ENCODE peak calls at places on chromosomes 2 and 18, in eight cellular contexts. J, R, A, Y, X, V, L and D are unnamed samples.

GRCh38 chr2:54755641-54756326 is 32.3 kb downstream of the EML6 start:
- DNase-seq in J (no peak), R (no peak), A (peak; percentile 28), Y (peak; percentile 31), X (no peak), V (peak; percentile 12), L (no peak), D (no peak)

GRCh38 chr2:168211664-168212163 is 35.7 kb downstream of the STK39 start:
- DNase-seq in J (no peak), R (no peak), A (no peak), Y (no peak), X (no peak), V (no peak), L (peak; percentile 39), D (peak; percentile 66)

GRCh38 chr2:67463810-67464209 is 66.7 kb downstream of the ETAA1 start:
- DNase-seq in J (no peak), R (peak; percentile 79), A (no peak), Y (no peak), X (no peak), V (no peak), L (peak; percentile 96), D (no peak)

GRCh38 chr2:137676348-137676747 is 287.9 kb upstream of the HNMT start:
- DNase-seq in J (no peak), R (no peak), A (no peak), Y (no peak), X (no peak), V (no peak), L (no peak), D (no peak)

GRCh38 chr2:151478011-151478410 is 68.3 kb downstream of the RIF1 start:
- DNase-seq in J (no peak), R (no peak), A (no peak), Y (no peak), X (no peak), V (no peak), L (peak; percentile 54), D (no peak)

GRCh38 chr2:161088658-161089350 is 71.4 kb upstream of the TANK start:
- DNase-seq in J (no peak), R (no peak), A (no peak), Y (peak; percentile 21), X (no peak), V (peak; percentile 22), L (no peak), D (no peak)

GRCh38 chr18:34196231-34196630 is 28.5 kb downstream of the NOL4 start:
- DNase-seq in J (no peak), R (no peak), A (no peak), Y (no peak), X (no peak), V (no peak), L (no peak), D (no peak)

GRCh38 chr2:23322813-23323212 is 62.2 kb upstream of the KLHL29 start:
- DNase-seq in J (no peak), R (no peak), A (no peak), Y (no peak), X (peak; percentile 31), V (no peak), L (no peak), D (no peak)

DNA sequence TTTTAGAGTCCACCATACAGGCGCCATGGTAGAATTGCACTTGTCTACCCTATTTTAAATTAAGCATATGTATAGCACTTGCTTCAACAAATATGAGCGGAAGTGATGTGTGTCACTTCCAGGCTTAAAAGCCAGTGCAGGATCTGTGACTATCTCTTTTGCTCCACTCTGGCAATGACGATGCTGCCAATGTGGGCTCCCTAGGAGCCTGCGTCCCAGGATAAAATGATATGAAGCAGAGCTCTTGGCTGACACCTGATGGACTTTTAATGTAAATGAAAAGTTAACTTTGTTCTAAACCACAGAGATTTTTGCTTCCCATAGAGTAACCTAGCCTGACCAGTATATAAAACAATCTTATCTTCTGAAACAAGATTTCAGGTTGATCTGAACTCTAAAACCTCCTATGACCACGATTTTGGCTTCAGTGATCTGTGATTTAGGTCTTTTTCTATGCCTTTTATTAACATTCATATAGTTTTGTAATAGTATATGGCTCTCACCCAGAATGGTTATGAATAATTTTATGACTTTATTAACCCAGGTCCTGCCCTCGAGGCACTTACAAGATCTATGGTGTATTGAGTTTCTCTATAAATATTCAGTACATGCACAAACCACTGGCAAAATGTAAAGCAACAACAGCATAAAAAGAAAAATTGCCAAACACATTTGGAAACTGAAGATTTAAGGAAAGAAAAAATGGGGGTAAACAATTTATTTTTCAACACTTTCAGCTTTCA is 422.5 kb upstream of the PIK3C3 start:
- DNase-seq in J (no peak), R (no peak), A (no peak), Y (no peak), X (no peak), V (no peak), L (peak; percentile 57), D (no peak)
- TF ChIP-seq CTCF in J (no peak), R (peak; percentile 22), A (no peak), Y (no peak), X (no peak), V (no peak), L (peak; percentile 53), D (no peak)

DNA sequence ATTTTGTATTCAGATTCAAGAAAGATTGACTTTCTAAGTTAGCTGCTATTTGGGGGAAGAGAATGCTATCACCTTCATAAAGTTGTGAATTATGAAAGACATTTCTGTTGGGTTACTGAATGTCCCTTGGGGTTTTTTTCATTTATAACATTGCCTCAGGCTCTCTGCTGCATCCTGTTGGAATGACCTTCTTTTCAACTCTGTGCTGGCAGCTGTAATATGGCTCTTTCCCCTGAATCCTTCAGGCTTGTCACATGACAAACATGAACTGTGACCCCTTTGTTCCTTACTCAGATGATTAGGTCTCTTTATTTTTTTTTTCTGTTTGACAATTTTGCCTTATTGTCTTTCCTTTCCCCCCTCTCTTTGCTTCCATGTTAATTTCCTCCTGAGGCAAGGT is 159.8 kb downstream of the TAF4B start:
- DNase-seq in J (no peak), R (peak; percentile 56), A (no peak), Y (no peak), X (peak; percentile 87), V (no peak), L (peak; percentile 70), D (no peak)
- TF ChIP-seq CTCF in J (no peak), R (no peak), A (no peak), Y (no peak), X (peak; percentile 1), V (no peak), L (no peak), D (no peak)

DNA sequence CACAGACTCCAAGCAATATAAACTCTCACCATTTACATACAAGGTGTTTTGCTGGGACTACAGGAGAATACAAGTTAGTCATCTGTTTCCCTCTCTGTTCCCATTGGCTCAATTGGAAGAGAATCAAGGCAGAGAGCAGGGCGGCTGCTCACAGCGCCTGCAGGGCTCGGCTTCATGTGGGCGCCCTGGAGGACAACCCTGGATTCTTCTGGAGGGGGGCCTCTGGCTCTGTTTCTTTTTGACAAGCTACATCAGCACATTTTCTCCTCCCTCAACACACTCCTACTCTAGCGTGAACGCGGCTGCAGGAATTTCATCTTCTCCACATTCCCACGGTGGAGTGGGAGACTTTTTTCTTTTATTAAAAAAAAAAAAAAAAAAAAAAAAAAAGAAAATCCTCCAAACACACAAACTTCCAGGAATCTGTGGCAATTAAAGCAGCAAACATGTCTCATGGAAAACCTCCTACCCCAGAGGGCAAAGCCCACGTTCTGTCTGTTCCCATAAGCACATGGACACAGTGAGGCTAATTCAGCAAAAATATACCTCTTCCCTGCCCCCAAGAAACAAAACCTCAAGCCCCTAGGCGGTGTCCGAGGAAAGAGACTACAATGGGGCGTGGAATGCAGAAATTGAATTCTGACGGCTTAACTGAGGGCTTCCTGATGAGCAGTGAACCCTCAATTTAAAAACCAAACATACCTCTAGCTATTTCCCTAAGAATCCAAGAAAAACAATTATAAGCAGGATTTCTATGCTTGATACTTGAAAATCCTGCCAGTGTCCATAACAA is 50.6 kb downstream of the PARD6G start:
- DNase-seq in J (peak; percentile 40), R (no peak), A (no peak), Y (no peak), X (peak; percentile 31), V (no peak), L (no peak), D (no peak)
- TF ChIP-seq CTCF in J (no peak), R (no peak), A (no peak), Y (no peak), X (no peak), V (no peak), L (no peak), D (no peak)

GRCh38 chr2:209422191-209422754 is 1.6 kb upstream of the MAP2 start:
- DNase-seq in J (no peak), R (no peak), A (no peak), Y (no peak), X (no peak), V (no peak), L (no peak), D (no peak)

GRCh38 chr2:209426432-209426831 is 2.6 kb downstream of the MAP2 start:
- DNase-seq in J (no peak), R (peak; percentile 13), A (no peak), Y (no peak), X (peak; percentile 44), V (no peak), L (peak; percentile 47), D (no peak)

GRCh38 chr2:209425082-209426071 is 1.5 kb downstream of the MAP2 start:
- DNase-seq in J (no peak), R (peak; percentile 46), A (no peak), Y (no peak), X (peak; percentile 76), V (peak; percentile 28), L (peak; percentile 80), D (peak; percentile 4)

GRCh38 chr2:209423562-209424541 is at the start of gene MAP2:
- DNase-seq in J (peak; percentile 92), R (peak; percentile 95), A (peak; percentile 75), Y (peak; percentile 50), X (peak; percentile 74), V (peak; percentile 88), L (peak; percentile 91), D (peak; percentile 66)
- TF ChIP-seq CTCF in J (peak; percentile 75), R (peak; percentile 98), A (no peak), Y (peak; percentile 76), X (peak; percentile 67), V (peak; percentile 88), L (peak; percentile 73), D (peak; percentile 66)

GRCh38 chr18:30971338-30971956 is 71.1 kb downstream of the DSC3 start:
- DNase-seq in J (no peak), R (no peak), A (no peak), Y (no peak), X (peak; percentile 43), V (peak; percentile 14), L (peak; percentile 81), D (no peak)
- TF ChIP-seq CTCF in J (peak; percentile 96), R (peak; percentile 29), A (peak; percentile 51), Y (peak; percentile 64), X (peak; percentile 39), V (peak; percentile 49), L (peak; percentile 70), D (peak; percentile 61)

GRCh38 chr2:225797394-225797793 is 397.9 kb downstream of the NYAP2 start:
- DNase-seq in J (no peak), R (no peak), A (no peak), Y (no peak), X (peak; percentile 22), V (no peak), L (no peak), D (no peak)
- TF ChIP-seq CTCF in J (no peak), R (no peak), A (no peak), Y (no peak), X (peak; percentile 19), V (no peak), L (peak; percentile 22), D (no peak)

GRCh38 chr2:82234283-82234682 is 1929.7 kb upstream of the LRRTM1 start:
- DNase-seq in J (no peak), R (no peak), A (no peak), Y (no peak), X (no peak), V (no peak), L (no peak), D (no peak)
- TF ChIP-seq CTCF in J (no peak), R (no peak), A (no peak), Y (no peak), X (no peak), V (no peak), L (peak; percentile 50), D (no peak)